ENCODE peak calls at places on chromosome 14, in five cellular contexts. One of them, this sample, is unnamed.

GRCh38 chr14:36580141-36580855 is 2.1 kb downstream of the NKX2-8 start:
- DNase-seq in SK-N-SH: peak
- DNase-seq in HepG2: no peak
- DNase-seq in K562: no peak
- DNase-seq in GM12878: no peak
- DNase-seq in this sample: no peak

GRCh38 chr14:72758420-72758819 is 135.5 kb downstream of the DPF3 start:
- DNase-seq in SK-N-SH: no peak
- DNase-seq in HepG2: no peak
- DNase-seq in K562: no peak
- DNase-seq in GM12878: no peak
- DNase-seq in this sample: no peak

GRCh38 chr14:97120204-97121120 is 323.3 kb downstream of the VRK1 start:
- DNase-seq in SK-N-SH: no peak
- DNase-seq in HepG2: no peak
- DNase-seq in K562: no peak
- DNase-seq in GM12878: peak
- DNase-seq in this sample: no peak

GRCh38 chr14:77316872-77317271 is 3.8 kb downstream of the POMT2 start:
- DNase-seq in SK-N-SH: no peak
- DNase-seq in HepG2: no peak
- DNase-seq in K562: no peak
- DNase-seq in GM12878: no peak
- DNase-seq in this sample: no peak

GRCh38 chr14:86990396-86990795 is 1002.6 kb downstream of the GALC start:
- DNase-seq in SK-N-SH: no peak
- DNase-seq in HepG2: no peak
- DNase-seq in K562: no peak
- DNase-seq in GM12878: no peak
- DNase-seq in this sample: no peak

GRCh38 chr14:71166434-71166833 is 259.2 kb downstream of the PCNX1 start:
- DNase-seq in SK-N-SH: peak
- DNase-seq in HepG2: peak
- DNase-seq in K562: no peak
- DNase-seq in GM12878: no peak
- DNase-seq in this sample: peak

GRCh38 chr14:78278464-78278863 is 108.3 kb downstream of the NRXN3 start:
- DNase-seq in SK-N-SH: no peak
- DNase-seq in HepG2: no peak
- DNase-seq in K562: no peak
- DNase-seq in GM12878: no peak
- DNase-seq in this sample: no peak

GRCh38 chr14:28765169-28765906 is 1.2 kb upstream of the FOXG1 start:
- DNase-seq in SK-N-SH: no peak
- DNase-seq in HepG2: no peak
- DNase-seq in K562: no peak
- DNase-seq in GM12878: no peak
- DNase-seq in this sample: no peak

GRCh38 chr14:76259029-76259735 is 107.5 kb downstream of the GPATCH2L start:
- DNase-seq in SK-N-SH: no peak
- DNase-seq in HepG2: no peak
- DNase-seq in K562: peak
- DNase-seq in GM12878: no peak
- DNase-seq in this sample: no peak

GRCh38 chr14:76264384-76264783 is 111.6 kb upstream of the ESRRB start:
- DNase-seq in SK-N-SH: no peak
- DNase-seq in HepG2: no peak
- DNase-seq in K562: no peak
- DNase-seq in GM12878: no peak
- DNase-seq in this sample: no peak

GRCh38 chr14:76260749-76261148 is 109.0 kb downstream of the GPATCH2L start:
- DNase-seq in SK-N-SH: no peak
- DNase-seq in HepG2: no peak
- DNase-seq in K562: no peak
- DNase-seq in GM12878: no peak
- DNase-seq in this sample: no peak

GRCh38 chr14:76261371-76261811 is 109.7 kb downstream of the GPATCH2L start:
- DNase-seq in SK-N-SH: no peak
- DNase-seq in HepG2: no peak
- DNase-seq in K562: no peak
- DNase-seq in GM12878: no peak
- DNase-seq in this sample: no peak

DNA sequence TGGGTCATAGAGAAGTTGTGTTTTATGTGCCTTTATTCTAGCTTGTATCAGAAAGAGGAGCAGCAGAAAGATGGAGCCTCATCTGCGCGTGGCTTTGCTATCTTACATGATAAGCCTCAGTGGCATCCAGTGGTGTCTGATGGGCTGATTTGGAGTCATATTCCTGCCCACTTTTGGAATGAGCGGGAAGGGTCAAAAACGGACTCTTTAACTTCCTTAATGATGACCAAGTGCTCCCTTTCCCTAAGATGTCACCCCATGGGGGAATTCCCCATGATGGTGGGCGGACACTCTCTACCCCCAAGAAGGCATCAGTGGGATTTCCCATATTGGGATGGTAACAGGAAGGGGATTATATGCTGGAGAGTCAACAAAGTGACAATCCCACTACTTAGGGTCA is 110.9 kb downstream of the GPATCH2L start:
- DNase-seq in SK-N-SH: no peak
- DNase-seq in HepG2: no peak
- DNase-seq in K562: no peak
- DNase-seq in GM12878: no peak
- DNase-seq in this sample: no peak
- TF ChIP-seq REST in SK-N-SH: no peak
- TF ChIP-seq REST in HepG2: no peak
- TF ChIP-seq REST in K562: no peak
- TF ChIP-seq REST in GM12878: no peak
- TF ChIP-seq REST in this sample: no peak

GRCh38 chr14:75489480-75489837 is 32.8 kb upstream of the BATF start:
- DNase-seq in SK-N-SH: no peak
- DNase-seq in HepG2: no peak
- DNase-seq in K562: no peak
- DNase-seq in GM12878: no peak
- DNase-seq in this sample: no peak
- H3K4me3 ChIP-seq in SK-N-SH: no peak
- H3K4me3 ChIP-seq in HepG2: no peak
- H3K4me3 ChIP-seq in K562: peak
- H3K4me3 ChIP-seq in GM12878: no peak
- H3K4me3 ChIP-seq in this sample: no peak

GRCh38 chr14:101791919-101792572 is 30.5 kb downstream of the PPP2R5C start:
- DNase-seq in SK-N-SH: no peak
- DNase-seq in HepG2: no peak
- DNase-seq in K562: no peak
- DNase-seq in GM12878: no peak
- DNase-seq in this sample: no peak
- H3K9ac ChIP-seq in SK-N-SH: peak
- H3K9ac ChIP-seq in HepG2: no peak
- H3K9ac ChIP-seq in K562: no peak
- H3K9ac ChIP-seq in GM12878: peak
- H3K9ac ChIP-seq in this sample: no peak

DNA sequence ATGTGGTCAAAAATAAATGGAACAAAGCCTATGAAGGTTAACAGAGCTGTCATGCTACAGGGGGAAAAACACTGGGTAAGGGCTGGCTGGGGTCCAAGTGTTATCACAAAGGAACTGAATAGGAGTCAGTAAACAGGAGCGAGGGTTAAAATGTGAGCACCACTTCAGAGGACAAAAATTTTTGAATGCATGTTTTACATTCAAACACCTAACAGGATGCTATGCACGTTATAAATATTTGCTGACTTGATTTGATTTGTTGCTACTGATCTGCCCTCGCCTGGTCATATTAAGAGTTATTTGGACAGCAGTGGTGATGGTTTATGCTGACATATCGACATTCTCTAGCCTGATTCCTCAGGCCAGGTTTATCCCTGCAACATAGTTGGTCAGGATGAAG is 7.4 kb upstream of the KTN1 start:
- DNase-seq in SK-N-SH: peak
- DNase-seq in HepG2: peak
- DNase-seq in K562: no peak
- DNase-seq in GM12878: no peak
- DNase-seq in this sample: no peak
- TF ChIP-seq REST in SK-N-SH: no peak
- TF ChIP-seq REST in HepG2: no peak
- TF ChIP-seq REST in K562: no peak
- TF ChIP-seq REST in GM12878: no peak
- TF ChIP-seq REST in this sample: no peak

DNA sequence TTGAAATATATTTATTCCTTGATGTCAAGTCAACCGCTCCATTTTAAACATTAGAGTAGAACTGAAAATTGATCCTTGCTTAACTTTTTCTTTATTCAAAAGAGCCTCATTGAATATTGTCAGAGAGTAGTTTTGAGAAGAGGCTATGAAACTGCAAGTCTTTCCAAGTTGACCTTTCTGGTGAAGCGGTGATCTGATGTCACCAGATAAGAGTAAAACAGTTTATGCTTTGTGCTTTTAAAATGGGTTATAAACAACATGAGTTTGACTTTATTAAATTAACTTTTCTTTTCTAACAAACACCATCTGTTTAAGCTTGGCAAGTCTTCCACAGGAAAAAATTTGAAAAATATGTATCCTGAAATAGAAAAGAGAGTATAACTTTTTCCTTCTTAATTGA is 408.7 kb upstream of the NOVA1 start:
- DNase-seq in SK-N-SH: no peak
- DNase-seq in HepG2: no peak
- DNase-seq in K562: no peak
- DNase-seq in GM12878: no peak
- DNase-seq in this sample: no peak
- H3K4me3 ChIP-seq in SK-N-SH: no peak
- H3K4me3 ChIP-seq in HepG2: no peak
- H3K4me3 ChIP-seq in K562: no peak
- H3K4me3 ChIP-seq in GM12878: no peak
- H3K4me3 ChIP-seq in this sample: no peak

This sample was measured in HCT116.